ENCODE peak calls at places on chromosomes 5 and 9, in five cellular contexts. X is activated T-helper 1 cell treated with Interleukin-2 at 50 U/mL for 16 hours, H is caudate nucleus, P is LHCN-M2, Q is EL. O is an unnamed sample.

GRCh38 chr5:107272954-107273353 is 397.8 kb downstream of the EFNA5 start:
- DNase-seq in P (no peak), X (no peak), Q (no peak), H (no peak), O (no peak)

GRCh38 chr9:99162759-99163364 is 57.9 kb downstream of the TGFBR1 start:
- DNase-seq in X (no peak), H (no peak), P (peak), Q (peak), O (no peak)

GRCh38 chr9:107043886-107044285 is 180.9 kb downstream of the ZNF462 start:
- DNase-seq in X (no peak), H (no peak), Q (no peak), P (no peak), O (no peak)

GRCh38 chr9:116144038-116144437 is 9.6 kb upstream of the PAPPA start:
- DNase-seq in P (peak), X (no peak), Q (peak), H (no peak), O (no peak)

GRCh38 chr5:159732220-159732619 is 184.1 kb upstream of the ADRA1B start:
- DNase-seq in P (peak), X (no peak), Q (peak), H (no peak), O (no peak)

GRCh38 chr9:9919174-9919573 is 693.6 kb downstream of the PTPRD start:
- DNase-seq in X (no peak), Q (no peak), P (no peak), H (no peak), O (no peak)

GRCh38 chr9:37025381-37026084 is 8.5 kb downstream of the PAX5 start:
- DNase-seq in P (no peak), Q (peak), X (no peak), H (no peak), O (no peak)

GRCh38 chr5:72007336-72008111 is 99.8 kb upstream of the MAP1B start:
- DNase-seq in Q (no peak), P (no peak), X (no peak), H (no peak), O (no peak)

GRCh38 chr5:179345429-179346321 is at the start of gene ADAMTS2:
- DNase-seq in H (peak), Q (peak), X (no peak), P (peak), O (peak)

GRCh38 chr9:78680196-78680595 is 383.3 kb downstream of the PSAT1 start:
- DNase-seq in P (no peak), X (no peak), H (no peak), Q (no peak), O (no peak)

GRCh38 chr9:96080364-96080763 is 204.9 kb downstream of the ERCC6L2 start:
- DNase-seq in P (no peak), Q (no peak), H (no peak), X (no peak), O (no peak)

GRCh38 chr9:78982849-78983248 is 588.9 kb upstream of the TLE4 start:
- DNase-seq in P (peak), X (no peak), Q (peak), H (no peak), O (no peak)

GRCh38 chr9:17531642-17532254 is 47.1 kb upstream of the SH3GL2 start:
- DNase-seq in P (peak), X (no peak), Q (peak), H (peak), O (no peak)

GRCh38 chr9:126057036-126057435 is 269.6 kb upstream of the MVB12B start:
- DNase-seq in H (no peak), P (no peak), X (no peak), Q (no peak), O (no peak)

GRCh38 chr5:115785395-115786009 is 31.0 kb downstream of the CDO1 start:
- DNase-seq in P (no peak), H (no peak), X (no peak), Q (no peak), O (no peak)

GRCh38 chr5:141349917-141350619 is at the start of gene PCDHGB1:
- DNase-seq in X (no peak), P (peak), H (no peak), Q (peak), O (no peak)

GRCh38 chr5:81393783-81394718 is at the start of gene ACOT12:
- DNase-seq in H (peak), Q (peak), P (peak), X (no peak), O (peak)

GRCh38 chr5:90598300-90598699 is 39.7 kb downstream of the ADGRV1 start:
- DNase-seq in P (no peak), Q (no peak), X (no peak), H (no peak), O (no peak)

GRCh38 chr9:131984564-131984963 is 95.1 kb downstream of the MED27 start:
- DNase-seq in X (no peak), P (no peak), H (no peak), Q (no peak), O (no peak)

GRCh38 chr9:115498338-115498737 is 380.4 kb upstream of the TNC start:
- DNase-seq in Q (no peak), H (no peak), P (no peak), X (no peak), O (no peak)

GRCh38 chr5:133319905-133320520 is 268.2 kb downstream of the HSPA4 start:
- DNase-seq in X (no peak), Q (no peak), P (no peak), H (no peak), O (no peak)

GRCh38 chr5:173954671-173955605 is 34.0 kb upstream of the C5orf47 start:
- DNase-seq in Q (peak), X (no peak), H (no peak), P (peak), O (no peak)

GRCh38 chr9:101165131-101165530 is 136.6 kb downstream of the PLPPR1 start:
- DNase-seq in Q (no peak), H (no peak), X (no peak), P (no peak), O (no peak)

GRCh38 chr9:109401990-109402318 is 81.1 kb upstream of the EPB41L4B start:
- DNase-seq in X (no peak), H (no peak), P (no peak), Q (no peak), O (no peak)

GRCh38 chr9:98175013-98175679 is 17.3 kb downstream of the CORO2A start:
- DNase-seq in X (no peak), P (no peak), H (no peak), Q (no peak), O (no peak)

GRCh38 chr5:121949885-121950284 is 11.9 kb upstream of the SRFBP1 start:
- DNase-seq in X (no peak), Q (peak), P (peak), H (no peak), O (no peak)

GRCh38 chr5:139574641-139575312 is 13.6 kb downstream of the UBE2D2 start:
- DNase-seq in Q (peak), P (peak), X (no peak), H (no peak), O (no peak)

GRCh38 chr9:70880523-70880922 is 240.9 kb downstream of the TRPM3 start:
- DNase-seq in Q (no peak), X (no peak), H (no peak), P (no peak), O (no peak)

GRCh38 chr5:33300209-33300742 is 140.5 kb upstream of the TARS1 start:
- DNase-seq in H (no peak), Q (no peak), P (peak), X (no peak), O (no peak)

GRCh38 chr5:133079048-133079447 is 27.2 kb downstream of the HSPA4 start:
- DNase-seq in X (no peak), Q (no peak), H (no peak), P (no peak), O (no peak)

GRCh38 chr5:52269853-52270252 is 517.9 kb upstream of the ITGA1 start:
- DNase-seq in Q (no peak), X (no peak), P (no peak), H (no peak), O (no peak)

GRCh38 chr5:139410121-139410885 is 6.4 kb upstream of the SPATA24 start:
- DNase-seq in P (no peak), Q (no peak), X (no peak), H (no peak), O (no peak)

GRCh38 chr9:119991797-119992196 is 588.2 kb downstream of the CDK5RAP2 start:
- DNase-seq in X (no peak), P (no peak), H (no peak), Q (no peak), O (no peak)

GRCh38 chr9:115672477-115673316 is 480.9 kb upstream of the PAPPA start:
- DNase-seq in X (no peak), Q (peak), P (peak), H (no peak), O (no peak)

GRCh38 chr5:134227259-134227658 is 1.4 kb upstream of the PPP2CA start:
- DNase-seq in X (no peak), P (no peak), H (no peak), Q (no peak), O (no peak)

GRCh38 chr5:116441223-116441622 is 133.4 kb downstream of the SEMA6A start:
- DNase-seq in H (no peak), P (no peak), Q (no peak), X (no peak), O (no peak)

GRCh38 chr9:556199-556598 is 285.3 kb upstream of the DMRT1 start:
- DNase-seq in H (no peak), Q (no peak), P (no peak), X (no peak), O (no peak)

GRCh38 chr5:132437604-132438275 is 52.8 kb downstream of the IRF1 start:
- DNase-seq in P (peak), Q (peak), H (no peak), X (peak), O (peak)

GRCh38 chr9:126440938-126441337 is 114.3 kb downstream of the MVB12B start:
- DNase-seq in P (peak), X (no peak), Q (peak), H (peak), O (no peak)

O was measured in spleen.